ENCODE peak calls at places on chromosomes 11 and 22, in four cellular contexts. One of them, this sample, is unnamed.

GRCh38 chr11:85961130-85961529 is 105.9 kb downstream of the CCDC83 start:
- DNase-seq in HCT116: no peak
- DNase-seq in H1: no peak
- DNase-seq in K562: no peak
- DNase-seq in this sample: no peak

GRCh38 chr11:46410021-46410420 is 18.4 kb upstream of the CHRM4 start:
- DNase-seq in K562: no peak
- DNase-seq in H1: peak
- DNase-seq in HCT116: no peak
- DNase-seq in this sample: no peak

GRCh38 chr11:64331569-64332371 is 8.2 kb upstream of the CCDC88B start:
- DNase-seq in K562: peak
- DNase-seq in H1: peak
- DNase-seq in HCT116: peak
- DNase-seq in this sample: peak

GRCh38 chr22:29825578-29825977 is 12.5 kb downstream of the ASCC2 start:
- DNase-seq in H1: no peak
- DNase-seq in HCT116: no peak
- DNase-seq in K562: no peak
- DNase-seq in this sample: no peak

GRCh38 chr11:66366844-66367477 is 4.6 kb downstream of the SLC29A2 start:
- DNase-seq in H1: no peak
- DNase-seq in K562: no peak
- DNase-seq in HCT116: no peak
- DNase-seq in this sample: no peak

GRCh38 chr11:10304495-10305261 is at the start of gene ADM:
- DNase-seq in HCT116: peak
- DNase-seq in H1: peak
- DNase-seq in K562: peak
- DNase-seq in this sample: no peak

GRCh38 chr22:24474649-24475048 is 20.5 kb upstream of the UPB1 start:
- DNase-seq in K562: no peak
- DNase-seq in H1: no peak
- DNase-seq in HCT116: no peak
- DNase-seq in this sample: no peak

GRCh38 chr11:33910261-33910959 is 18.5 kb upstream of the LMO2 start:
- DNase-seq in K562: no peak
- DNase-seq in HCT116: no peak
- DNase-seq in H1: no peak
- DNase-seq in this sample: no peak

GRCh38 chr11:61901353-61901858 is 10.1 kb upstream of the FADS3 start:
- DNase-seq in HCT116: no peak
- DNase-seq in K562: no peak
- DNase-seq in H1: no peak
- DNase-seq in this sample: no peak

GRCh38 chr11:73760066-73760679 is 701 bp downstream of the RAB6A start:
- DNase-seq in HCT116: no peak
- DNase-seq in K562: peak
- DNase-seq in H1: peak
- DNase-seq in this sample: no peak

GRCh38 chr22:17678817-17679385 is 40.3 kb downstream of the BCL2L13 start:
- DNase-seq in H1: no peak
- DNase-seq in K562: no peak
- DNase-seq in HCT116: no peak
- DNase-seq in this sample: no peak

GRCh38 chr11:120400564-120401364 is 64.6 kb downstream of the ARHGEF12 start:
- DNase-seq in H1: no peak
- DNase-seq in HCT116: peak
- DNase-seq in K562: no peak
- DNase-seq in this sample: peak

GRCh38 chr11:34027516-34028406 is 23.8 kb upstream of the CAPRIN1 start:
- DNase-seq in K562: no peak
- DNase-seq in HCT116: no peak
- DNase-seq in H1: no peak
- DNase-seq in this sample: no peak

GRCh38 chr11:19084661-19085315 is 24.3 kb upstream of the MRGPRX2 start:
- DNase-seq in K562: no peak
- DNase-seq in H1: no peak
- DNase-seq in HCT116: no peak
- DNase-seq in this sample: no peak

GRCh38 chr11:63516109-63516508 is 10.2 kb downstream of the LGALS12 start:
- DNase-seq in K562: no peak
- DNase-seq in HCT116: no peak
- DNase-seq in H1: no peak
- DNase-seq in this sample: no peak

GRCh38 chr11:33015621-33016551 is at the start of gene DEPDC7:
- DNase-seq in K562: peak
- DNase-seq in HCT116: peak
- DNase-seq in H1: peak
- DNase-seq in this sample: no peak

GRCh38 chr11:61711493-61711892 is 31.3 kb downstream of the DAGLA start:
- DNase-seq in K562: no peak
- DNase-seq in HCT116: no peak
- DNase-seq in H1: no peak
- DNase-seq in this sample: no peak

GRCh38 chr11:105929381-105929955 is 92.6 kb downstream of the MSANTD4 start:
- DNase-seq in HCT116: no peak
- DNase-seq in K562: no peak
- DNase-seq in H1: no peak
- DNase-seq in this sample: no peak

DNA sequence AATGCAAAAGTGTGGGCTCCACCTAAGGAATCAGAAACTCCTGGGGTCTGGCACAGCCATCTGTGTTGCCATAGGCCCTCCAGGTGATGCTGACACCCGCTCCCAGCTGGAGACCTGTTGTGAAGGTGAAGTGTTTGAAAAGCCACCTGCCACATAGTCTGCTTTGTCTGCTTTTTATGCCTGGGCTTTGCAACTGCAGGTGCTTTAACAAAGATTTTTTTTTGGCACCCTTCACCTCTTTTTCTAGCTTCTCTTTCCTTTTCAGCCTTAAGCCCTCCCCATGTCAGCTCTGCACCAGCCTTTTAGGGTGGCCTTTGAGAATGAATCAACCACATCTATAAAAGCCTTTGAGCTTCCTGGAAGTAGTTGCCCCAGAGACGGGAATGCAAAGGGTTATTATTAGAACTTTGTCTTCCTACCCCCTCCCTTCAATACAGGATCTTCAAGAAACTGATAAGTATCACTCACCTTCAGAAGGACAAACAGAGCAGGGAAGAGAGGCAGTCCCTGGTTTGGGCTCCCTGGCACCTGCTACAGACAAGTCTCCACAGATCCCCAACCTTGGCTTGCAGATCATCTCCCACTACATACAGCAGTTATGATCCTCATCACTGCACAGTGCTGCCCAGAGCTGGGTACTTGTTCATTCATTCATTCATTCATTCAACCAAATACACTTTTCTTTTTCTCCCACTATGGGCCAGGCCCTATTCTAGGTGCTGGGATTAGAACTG is 8.1 kb downstream of the PVALB start:
- DNase-seq in HCT116: no peak
- DNase-seq in H1: no peak
- DNase-seq in K562: no peak
- DNase-seq in this sample: no peak
- TF ChIP-seq YY1 in HCT116: no peak
- TF ChIP-seq YY1 in H1: no peak
- TF ChIP-seq YY1 in K562: no peak
- TF ChIP-seq YY1 in this sample: no peak

GRCh38 chr11:76394411-76394810 is 13.3 kb downstream of the GVQW3 start:
- DNase-seq in H1: no peak
- DNase-seq in HCT116: no peak
- DNase-seq in K562: no peak
- DNase-seq in this sample: no peak

GRCh38 chr11:76391039-76391438 is 9.9 kb downstream of the GVQW3 start:
- DNase-seq in H1: no peak
- DNase-seq in HCT116: no peak
- DNase-seq in K562: no peak
- DNase-seq in this sample: no peak

GRCh38 chr11:76395296-76395695 is 14.2 kb downstream of the GVQW3 start:
- DNase-seq in H1: no peak
- DNase-seq in K562: no peak
- DNase-seq in HCT116: no peak
- DNase-seq in this sample: no peak

GRCh38 chr11:76391811-76392475 is 10.8 kb downstream of the GVQW3 start:
- DNase-seq in H1: no peak
- DNase-seq in K562: no peak
- DNase-seq in HCT116: no peak
- DNase-seq in this sample: no peak

GRCh38 chr11:76392889-76393288 is 11.8 kb downstream of the GVQW3 start:
- DNase-seq in H1: no peak
- DNase-seq in HCT116: no peak
- DNase-seq in K562: no peak
- DNase-seq in this sample: no peak
- TF ChIP-seq EGR1 in H1: no peak
- TF ChIP-seq EGR1 in HCT116: no peak
- TF ChIP-seq EGR1 in K562: no peak
- TF ChIP-seq EGR1 in this sample: no peak

GRCh38 chr11:113261709-113262475 is 52.5 kb upstream of the TTC12 start:
- DNase-seq in K562: no peak
- DNase-seq in HCT116: no peak
- DNase-seq in H1: no peak
- DNase-seq in this sample: no peak
- TF ChIP-seq YY1 in K562: no peak
- TF ChIP-seq YY1 in HCT116: no peak
- TF ChIP-seq YY1 in H1: no peak
- TF ChIP-seq YY1 in this sample: no peak

DNA sequence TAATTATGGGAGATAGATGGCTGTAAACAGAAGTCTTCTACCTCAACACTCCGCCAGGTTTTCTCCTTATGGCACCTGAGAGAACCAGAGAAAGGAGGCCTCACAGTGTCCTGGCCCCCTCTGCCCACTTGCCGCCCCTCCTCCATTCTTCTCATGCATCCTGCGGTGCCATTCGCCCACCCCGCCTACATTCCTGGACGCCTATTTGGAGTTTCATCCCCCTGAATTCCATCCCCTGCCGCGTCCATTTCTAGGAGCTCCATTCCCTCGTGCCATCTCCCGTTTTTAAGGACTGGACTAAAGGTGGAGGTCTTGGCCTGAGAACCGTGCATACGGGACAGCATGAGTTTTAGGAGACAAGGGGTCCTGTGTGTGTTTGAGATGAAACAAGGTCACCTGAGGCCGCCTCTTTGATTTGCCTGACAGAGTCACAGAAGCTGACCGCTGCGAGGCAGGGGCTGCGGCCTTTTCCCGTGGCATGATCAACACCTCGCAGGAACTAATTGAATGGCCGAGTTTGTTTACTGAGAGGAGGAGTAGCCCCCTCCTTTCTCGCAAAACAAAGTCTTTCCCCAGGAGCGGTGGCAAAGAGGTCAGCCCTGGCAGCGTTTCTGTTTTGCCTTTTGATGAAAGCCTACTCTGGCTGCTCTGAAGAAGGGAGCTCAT is 246.2 kb downstream of the ST3GAL4 start:
- DNase-seq in H1: no peak
- DNase-seq in HCT116: no peak
- DNase-seq in K562: no peak
- DNase-seq in this sample: no peak
- TF ChIP-seq EGR1 in H1: no peak
- TF ChIP-seq EGR1 in HCT116: no peak
- TF ChIP-seq EGR1 in K562: no peak
- TF ChIP-seq EGR1 in this sample: no peak

DNA sequence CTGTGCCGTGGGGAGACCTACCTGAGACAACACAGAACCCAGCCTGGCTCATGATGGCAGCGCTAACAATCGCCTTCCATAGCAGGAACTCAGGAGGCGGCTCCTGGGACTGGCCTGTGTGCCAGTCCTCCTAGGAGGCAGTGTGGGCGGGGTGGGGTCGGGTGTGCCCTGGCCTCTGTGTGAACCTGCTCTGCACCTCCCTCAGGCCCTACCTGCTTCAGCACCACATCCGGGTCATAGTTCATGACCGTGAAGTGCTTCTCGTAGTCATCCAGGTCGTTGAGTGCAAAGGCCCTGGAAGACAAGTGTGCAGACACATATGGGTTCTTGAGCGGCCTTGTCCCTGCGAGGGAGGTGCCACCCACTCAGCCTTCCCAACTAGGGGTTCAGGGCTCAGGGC is 15.3 kb downstream of the TTLL12 start:
- DNase-seq in K562: no peak
- DNase-seq in HCT116: no peak
- DNase-seq in H1: no peak
- DNase-seq in this sample: no peak
- TF ChIP-seq YY1 in K562: no peak
- TF ChIP-seq YY1 in HCT116: no peak
- TF ChIP-seq YY1 in H1: no peak
- TF ChIP-seq YY1 in this sample: no peak

GRCh38 chr11:115471367-115471766 is 32.8 kb downstream of the CADM1 start:
- DNase-seq in HCT116: no peak
- DNase-seq in H1: no peak
- DNase-seq in K562: no peak
- DNase-seq in this sample: peak
- TF ChIP-seq EGR1 in HCT116: no peak
- TF ChIP-seq EGR1 in H1: no peak
- TF ChIP-seq EGR1 in K562: no peak
- TF ChIP-seq EGR1 in this sample: no peak

GRCh38 chr11:75814369-75814685 is 683 bp upstream of the UVRAG start:
- DNase-seq in HCT116: no peak
- DNase-seq in K562: no peak
- DNase-seq in H1: no peak
- DNase-seq in this sample: no peak
- TF ChIP-seq YY1 in HCT116: no peak
- TF ChIP-seq YY1 in K562: no peak
- TF ChIP-seq YY1 in H1: no peak
- TF ChIP-seq YY1 in this sample: no peak

DNA sequence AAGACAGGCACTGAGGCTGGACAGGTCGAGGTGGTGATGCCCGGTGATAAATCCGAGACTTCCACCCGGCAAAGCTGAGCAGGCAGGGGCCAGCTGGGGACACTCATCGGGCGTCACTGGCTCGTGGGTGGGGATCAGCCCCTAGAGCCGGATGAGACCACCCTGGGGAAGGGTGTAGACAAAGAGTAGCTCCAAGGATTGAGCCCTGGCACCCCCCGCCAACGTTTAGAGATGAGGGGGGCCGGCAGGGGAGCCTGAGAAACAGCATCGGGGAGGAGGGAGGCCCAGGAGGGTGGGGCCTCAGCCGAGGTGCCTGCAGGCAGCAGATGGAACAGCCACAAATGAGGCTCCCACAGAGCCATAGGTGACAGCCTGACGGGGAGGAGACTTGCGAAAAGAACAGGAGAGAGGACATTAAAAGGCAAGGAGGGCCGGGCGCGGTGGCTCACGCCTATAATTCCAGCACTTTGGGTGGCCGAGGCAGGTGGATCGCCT is 27.4 kb upstream of the CBX7 start:
- DNase-seq in H1: no peak
- DNase-seq in HCT116: no peak
- DNase-seq in K562: peak
- DNase-seq in this sample: no peak
- TF ChIP-seq EGR1 in H1: no peak
- TF ChIP-seq EGR1 in HCT116: no peak
- TF ChIP-seq EGR1 in K562: no peak
- TF ChIP-seq EGR1 in this sample: no peak